ENCODE peak calls at places on chromosomes 7 and 10, in six cellular contexts. Z, J, D, Y, U and W are unnamed samples.

GRCh38 chr7:138023618-138024333 is 21.9 kb upstream of the CREB3L2 start:
- ATAC-seq in Z (no peak), J (no peak), D (no peak), Y (no peak), U (no peak), W (peak; percentile 53)

GRCh38 chr10:125883198-125883597 is 2.1 kb upstream of the DHX32 start:
- ATAC-seq in Z (no peak), J (no peak), D (no peak), Y (no peak), U (no peak), W (no peak)

GRCh38 chr10:117553815-117554172 is 11.2 kb downstream of the EMX2 start:
- ATAC-seq in Z (no peak), J (no peak), D (no peak), Y (no peak), U (no peak), W (no peak)

GRCh38 chr7:2409745-2410414 is 6.5 kb downstream of the CHST12 start:
- ATAC-seq in Z (no peak), J (no peak), D (no peak), Y (no peak), U (no peak), W (no peak)

GRCh38 chr10:126256864-126257263 is 131.4 kb downstream of the ADAM12 start:
- ATAC-seq in Z (no peak), J (no peak), D (no peak), Y (no peak), U (no peak), W (no peak)

GRCh38 chr7:16189026-16189715 is 232.2 kb downstream of the CRPPA start:
- ATAC-seq in Z (no peak), J (no peak), D (no peak), Y (no peak), U (no peak), W (no peak)

GRCh38 chr10:48693206-48693605 is 8.5 kb downstream of the WDFY4 start:
- ATAC-seq in Z (no peak), J (no peak), D (no peak), Y (no peak), U (no peak), W (no peak)

GRCh38 chr10:60414877-60415585 is 25.4 kb upstream of the ANK3 start:
- ATAC-seq in Z (peak; percentile 93), J (peak; percentile 91), D (no peak), Y (no peak), U (no peak), W (no peak)

GRCh38 chr7:151769189-151769821 is 107.6 kb downstream of the PRKAG2 start:
- ATAC-seq in Z (no peak), J (no peak), D (no peak), Y (no peak), U (peak; percentile 17), W (peak; percentile 80)

GRCh38 chr10:122391875-122392274 is 17.4 kb downstream of the PLEKHA1 start:
- ATAC-seq in Z (no peak), J (no peak), D (no peak), Y (no peak), U (no peak), W (no peak)

GRCh38 chr7:102873470-102874165 is 39.2 kb upstream of the LRRC17 start:
- ATAC-seq in Z (no peak), J (peak; percentile 3), D (no peak), Y (no peak), U (no peak), W (peak; percentile 30)

GRCh38 chr10:48258083-48258482 is 16.4 kb downstream of the FRMPD2 start:
- ATAC-seq in Z (no peak), J (no peak), D (no peak), Y (no peak), U (no peak), W (no peak)

GRCh38 chr7:36203081-36203775 is 50.2 kb downstream of the EEPD1 start:
- ATAC-seq in Z (no peak), J (no peak), D (no peak), Y (no peak), U (no peak), W (no peak)

GRCh38 chr7:2325028-2325625 is 10.9 kb upstream of the SNX8 start:
- ATAC-seq in Z (no peak), J (no peak), D (peak; percentile 30), Y (no peak), U (no peak), W (no peak)

GRCh38 chr7:31875424-31875823 is 188.4 kb downstream of the PPP1R17 start:
- ATAC-seq in Z (no peak), J (no peak), D (peak; percentile 74), Y (no peak), U (no peak), W (no peak)

GRCh38 chr7:7789551-7789988 is 71.2 kb upstream of the RPA3 start:
- ATAC-seq in Z (no peak), J (no peak), D (no peak), Y (no peak), U (no peak), W (peak; percentile 85)

GRCh38 chr10:35412900-35413491 is 76.7 kb downstream of the CCNY start:
- ATAC-seq in Z (peak; percentile 91), J (peak; percentile 58), D (no peak), Y (no peak), U (no peak), W (peak; percentile 81)

GRCh38 chr10:100510533-100511308 is 8.9 kb downstream of the SEC31B start:
- ATAC-seq in Z (no peak), J (no peak), D (no peak), Y (no peak), U (no peak), W (peak; percentile 79)